ENCODE peak calls at places on chromosomes 2 and 18, in six cellular contexts. I is sigmoid colon, T is IMR-90, L is small intestine, Y is stomach, V is colonic mucosa. S is an unnamed sample. For H3K36me3, the result is how much of the 10 kb centered on the place peaks cover.

GRCh38 chr2:42708196-42708595 is 55.7 kb downstream of the OXER1 start:
- DNase-seq in I (no peak), T (no peak), L (no peak), Y (no peak), V (no peak), S (no peak)

GRCh38 chr18:31454066-31454708 is 6.6 kb downstream of the DSG3 start:
- DNase-seq in I (no peak), T (peak), L (no peak), Y (no peak), V (no peak), S (no peak)

GRCh38 chr2:191441761-191442160 is 196.6 kb downstream of the MYO1B start:
- DNase-seq in I (no peak), T (peak), L (no peak), Y (no peak), V (no peak), S (no peak)

GRCh38 chr2:207503234-207503633 is 26.5 kb upstream of the CREB1 start:
- DNase-seq in I (no peak), T (no peak), L (no peak), Y (no peak), V (no peak), S (no peak)

GRCh38 chr2:75562513-75562864 is 1.8 kb upstream of the EVA1A start:
- DNase-seq in I (no peak), T (peak), L (no peak), Y (no peak), V (no peak), S (no peak)

GRCh38 chr2:75592888-75593287 is 32.1 kb upstream of the EVA1A start:
- DNase-seq in I (no peak), T (no peak), L (no peak), Y (no peak), V (no peak), S (no peak)

GRCh38 chr2:53672881-53673522 is 94.6 kb upstream of the CHAC2 start:
- DNase-seq in I (no peak), T (peak), L (no peak), Y (no peak), V (no peak), S (no peak)

GRCh38 chr2:61229936-61230335 is 67.9 kb downstream of the C2orf74 start:
- DNase-seq in I (no peak), T (peak), L (no peak), Y (no peak), V (no peak), S (no peak)

GRCh38 chr2:65199891-65200290 is 27.7 kb upstream of the ACTR2 start:
- DNase-seq in I (no peak), T (peak), L (no peak), Y (no peak), V (no peak), S (no peak)

GRCh38 chr2:196170202-196170680 is 1.1 kb downstream of the STK17B start:
- DNase-seq in I (no peak), T (peak), L (peak), Y (peak), V (peak), S (no peak)

GRCh38 chr2:196169521-196169920 is 1.9 kb downstream of the STK17B start:
- DNase-seq in I (no peak), T (no peak), L (no peak), Y (no peak), V (no peak), S (no peak)

GRCh38 chr2:196166876-196167275 is 4.5 kb downstream of the STK17B start:
- DNase-seq in I (no peak), T (peak), L (peak), Y (no peak), V (no peak), S (no peak)

GRCh38 chr2:196168181-196168580 is 3.2 kb downstream of the STK17B start:
- DNase-seq in I (no peak), T (peak), L (no peak), Y (no peak), V (no peak), S (no peak)

GRCh38 chr2:196167666-196168065 is 3.7 kb downstream of the STK17B start:
- DNase-seq in I (no peak), T (no peak), L (no peak), Y (no peak), V (no peak), S (no peak)
- H3K27ac ChIP-seq in I (no peak), T (peak), L (no peak), Y (no peak), V (no peak), S (peak)

GRCh38 chr2:109542384-109542783 is 71.4 kb downstream of the SEPTIN10 start:
- DNase-seq in I (no peak), T (peak), L (no peak), Y (no peak), V (no peak), S (no peak)

GRCh38 chr2:109538551-109538950 is 75.2 kb downstream of the SEPTIN10 start:
- DNase-seq in I (no peak), T (no peak), L (no peak), Y (peak), V (no peak), S (no peak)

GRCh38 chr2:109533823-109534222 is 79.9 kb downstream of the SEPTIN10 start:
- DNase-seq in I (no peak), T (no peak), L (no peak), Y (peak), V (no peak), S (no peak)

GRCh38 chr2:109535217-109535946 is 78.4 kb downstream of the SEPTIN10 start:
- DNase-seq in I (no peak), T (no peak), L (peak), Y (peak), V (no peak), S (no peak)

GRCh38 chr2:109537565-109538221 is 76.1 kb downstream of the SEPTIN10 start:
- DNase-seq in I (no peak), T (peak), L (peak), Y (peak), V (no peak), S (no peak)
- H3K36me3 ChIP-seq in I (under half), T (under half), L (under half), Y (under half), V (under half), S (under half)

GRCh38 chr2:222671259-222672067 is at the start of gene MOGAT1:
- DNase-seq in I (no peak), T (no peak), L (peak), Y (peak), V (peak), S (peak)
- H3K27ac ChIP-seq in I (no peak), T (no peak), L (no peak), Y (peak), V (no peak), S (peak)

GRCh38 chr2:241582806-241583205 is 24.3 kb downstream of the BOK start:
- DNase-seq in I (peak), T (no peak), L (no peak), Y (no peak), V (no peak), S (no peak)

GRCh38 chr2:241582328-241582727 is 23.8 kb downstream of the BOK start:
- DNase-seq in I (no peak), T (no peak), L (no peak), Y (no peak), V (no peak), S (no peak)

GRCh38 chr2:241592126-241592845 is 33.7 kb downstream of the BOK start:
- DNase-seq in I (peak), T (no peak), L (no peak), Y (no peak), V (no peak), S (no peak)

GRCh38 chr2:241584446-241584845 is 25.9 kb downstream of the BOK start:
- DNase-seq in I (no peak), T (peak), L (no peak), Y (no peak), V (no peak), S (no peak)

DNA sequence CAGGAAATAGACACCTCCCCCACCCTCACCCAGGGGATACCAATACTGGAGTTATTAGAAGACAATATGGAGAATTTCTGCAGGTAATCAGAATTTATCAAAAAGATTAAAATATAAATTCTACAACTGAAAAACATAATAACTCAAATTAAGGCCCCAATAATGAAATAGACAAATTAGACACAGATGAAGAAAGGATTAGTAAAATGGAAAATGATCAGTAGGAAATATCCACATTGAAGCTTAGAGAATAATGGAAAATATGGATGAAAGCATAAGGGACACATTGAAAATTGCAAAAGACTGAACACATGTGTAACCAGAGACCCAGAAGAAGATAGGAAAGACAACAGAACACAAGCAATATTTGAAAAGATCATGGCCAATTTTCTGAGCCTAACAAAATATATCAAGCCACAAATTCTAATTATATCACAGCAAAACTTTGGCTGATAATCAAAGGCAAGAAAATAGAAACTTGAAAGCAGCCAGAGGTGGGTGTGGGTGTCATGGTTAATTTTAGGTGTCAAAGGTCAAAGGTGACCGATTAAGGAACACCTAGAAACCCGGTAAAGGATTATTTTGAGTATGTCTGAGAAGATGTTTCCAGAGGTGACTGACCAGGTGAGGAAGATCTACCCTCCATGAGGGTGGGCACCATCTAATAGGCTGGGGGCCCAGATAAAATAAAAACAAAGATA is 28.2 kb downstream of the BOK start:
- DNase-seq in I (no peak), T (no peak), L (no peak), Y (no peak), V (no peak), S (no peak)
- H3K36me3 ChIP-seq in I (half or more), T (half or more), L (under half), Y (half or more), V (under half), S (under half)

DNA sequence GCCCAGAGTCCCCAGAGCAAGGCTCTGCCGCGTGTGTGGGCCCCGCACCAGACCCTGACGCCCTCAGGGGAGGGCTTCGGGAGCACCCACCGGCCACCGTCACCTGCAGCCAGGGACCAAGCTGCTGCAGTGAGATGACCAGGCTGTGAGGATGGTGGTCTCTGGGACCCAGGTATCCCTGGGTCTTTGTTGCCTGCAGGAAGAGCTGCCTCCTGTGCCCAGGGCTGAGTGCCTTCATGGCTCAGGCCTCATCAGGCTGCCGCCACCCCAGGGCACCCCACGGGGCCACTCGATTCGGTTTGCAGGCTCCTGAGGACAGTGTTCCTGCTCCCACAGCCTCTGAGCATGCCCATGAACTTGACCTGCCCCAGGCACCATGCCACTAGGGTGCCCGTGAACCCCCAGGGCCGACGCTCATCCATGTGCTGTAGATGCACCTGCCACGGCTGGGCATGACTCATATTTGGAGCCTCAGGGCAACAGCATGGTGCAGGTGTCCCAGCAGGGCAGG is 109.8 kb downstream of the FAM210A start:
- DNase-seq in I (no peak), T (no peak), L (no peak), Y (no peak), V (no peak), S (no peak)
- H3K27ac ChIP-seq in I (no peak), T (no peak), L (peak), Y (no peak), V (no peak), S (no peak)

GRCh38 chr18:2448565-2449151 is 122.6 kb downstream of the METTL4 start:
- DNase-seq in I (no peak), T (no peak), L (no peak), Y (no peak), V (no peak), S (no peak)

DNA sequence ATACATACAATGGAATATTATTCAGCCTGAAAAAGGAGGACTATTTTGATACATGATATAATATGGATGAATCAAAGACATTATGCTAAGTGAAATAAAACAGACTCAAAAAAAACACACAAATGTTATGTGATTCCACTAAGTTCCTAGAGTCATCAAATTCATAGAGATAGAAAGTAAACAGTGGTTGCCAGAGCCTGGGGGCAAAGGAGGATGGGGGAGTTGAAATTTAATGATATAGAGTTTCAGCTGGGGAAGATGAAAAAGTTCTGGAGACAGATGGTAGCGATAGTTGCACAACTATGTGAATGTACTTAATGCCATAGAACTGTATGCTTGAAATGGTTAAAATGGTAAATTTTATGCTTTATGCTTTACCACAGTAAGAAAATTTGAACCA is 119.7 kb downstream of the METTL4 start:
- DNase-seq in I (no peak), T (no peak), L (no peak), Y (no peak), V (no peak), S (no peak)
- H3K36me3 ChIP-seq in I (under half), T (under half), L (under half), Y (under half), V (under half), S (under half)

DNA sequence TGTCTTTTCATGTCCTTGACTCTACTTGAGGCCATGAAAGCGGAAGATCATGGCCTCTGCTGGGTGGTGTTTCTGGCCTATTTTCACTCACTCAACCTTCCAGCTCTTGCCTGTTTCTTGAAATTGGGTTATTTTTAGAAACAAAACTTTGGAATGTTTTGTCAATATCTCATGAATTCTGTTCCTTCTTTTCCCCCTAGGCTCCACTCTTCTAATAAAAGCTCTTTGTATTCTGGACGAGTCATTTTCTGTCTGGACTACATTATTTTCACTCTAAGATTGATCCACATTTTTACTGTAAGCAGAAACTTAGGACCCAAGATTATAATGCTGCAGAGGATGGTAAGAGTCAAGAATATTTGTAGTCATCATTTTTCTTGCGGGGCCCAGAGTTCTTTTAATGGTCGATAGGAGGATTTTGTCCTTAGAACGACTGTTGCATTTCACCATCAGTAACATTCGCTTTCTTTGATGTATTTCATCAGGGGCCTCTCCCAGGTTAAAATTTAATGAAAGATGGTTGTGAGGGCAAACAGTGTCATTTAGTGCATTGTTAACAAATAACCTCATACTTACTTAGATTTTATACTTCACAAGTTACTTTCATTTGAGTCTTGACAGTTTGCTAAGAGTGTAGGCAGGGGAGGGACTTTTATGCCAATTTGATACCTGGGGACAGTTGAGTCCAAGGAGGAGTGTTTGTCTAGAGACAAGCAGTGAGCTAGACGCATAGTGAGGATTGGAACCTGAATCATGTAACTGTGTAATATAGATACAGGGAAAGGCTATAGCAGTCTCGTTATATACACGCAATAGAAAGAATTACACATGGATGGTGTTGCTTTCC is 64.6 kb downstream of the TRPM8 start:
- DNase-seq in I (no peak), T (no peak), L (no peak), Y (no peak), V (no peak), S (no peak)
- H3K27ac ChIP-seq in I (no peak), T (peak), L (no peak), Y (no peak), V (no peak), S (no peak)

DNA sequence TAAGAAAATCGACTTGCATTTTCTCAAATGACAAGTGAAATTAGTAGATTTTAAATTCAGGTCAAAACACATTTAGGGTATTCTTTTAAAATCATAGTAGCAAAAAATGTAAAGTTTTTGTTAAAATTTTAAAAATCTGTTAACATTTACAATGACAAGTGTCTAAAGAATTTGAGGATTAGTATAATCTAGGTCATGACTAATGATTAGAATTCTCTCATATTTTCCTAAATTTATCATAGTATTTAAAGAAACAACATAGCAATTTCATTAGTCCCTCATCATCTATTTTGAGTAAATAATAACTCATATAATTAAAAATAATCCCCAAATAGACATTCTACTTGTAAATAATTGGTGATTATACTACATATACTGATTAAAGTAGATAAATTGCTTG is 23.6 kb downstream of the THUMPD2 start:
- DNase-seq in I (no peak), T (peak), L (no peak), Y (no peak), V (no peak), S (no peak)
- H3K36me3 ChIP-seq in I (half or more), T (under half), L (under half), Y (half or more), V (under half), S (half or more)

DNA sequence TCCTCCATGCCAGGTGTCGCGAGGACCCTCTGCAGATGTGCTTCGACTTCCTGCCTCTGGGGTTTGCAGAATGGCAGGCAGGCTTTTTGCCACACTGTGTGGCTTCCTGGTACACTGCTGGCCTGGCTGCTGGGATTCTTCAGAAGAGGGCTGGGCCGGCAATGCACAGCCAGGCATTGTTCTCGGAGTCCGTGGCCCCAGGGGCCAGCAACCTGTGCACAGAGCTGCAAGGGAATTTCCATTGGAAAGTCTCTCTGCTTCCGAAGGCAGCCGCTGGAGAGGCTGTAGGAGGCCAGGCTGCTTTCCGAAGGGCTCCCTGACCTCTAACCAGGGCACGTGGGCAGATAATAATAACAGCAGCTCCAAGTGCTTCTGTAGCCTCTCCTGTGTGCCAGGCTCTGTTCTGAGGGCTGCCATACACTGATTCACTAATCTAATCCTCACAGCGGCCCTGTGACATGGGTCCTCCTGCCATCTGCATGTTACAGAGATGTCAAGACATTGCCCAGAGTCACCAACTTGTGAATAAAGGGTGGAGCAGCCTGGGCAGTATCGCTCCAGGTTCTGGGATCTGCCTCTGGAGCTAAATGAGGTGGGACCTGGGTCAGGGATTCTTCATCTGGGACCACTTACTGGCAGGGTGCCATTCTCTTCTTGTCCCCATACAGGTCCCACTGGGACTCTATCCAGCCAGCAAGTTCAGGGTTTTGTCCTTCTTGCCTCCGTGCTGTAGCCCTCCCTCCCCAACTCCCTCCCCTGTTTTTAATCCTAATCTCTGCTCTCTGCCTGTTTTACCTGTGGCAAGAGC is 5.0 kb downstream of the LDLRAD4 start:
- DNase-seq in I (no peak), T (no peak), L (peak), Y (peak), V (peak), S (no peak)
- H3K27ac ChIP-seq in I (peak), T (no peak), L (peak), Y (peak), V (peak), S (no peak)

S was measured in upper lobe of right lung.